ENCODE peak calls at places on chromosome 21, in nine cellular contexts. Z, N, Q, A, W, T, S, G and L are unnamed samples.
A peak's percentile ranks its signal among the peaks of the same experiment; 100 is the strongest.

GRCh38 chr21:35748683-35749314 is 311.5 kb downstream of the SETD4 start:
- DNase-seq in A (no peak), N (no peak), G (peak; percentile 51), Z (no peak), S (no peak), Q (peak; percentile 10), T (no peak), W (no peak), L (no peak)

GRCh38 chr21:34911360-34911759 is 137.7 kb downstream of the RUNX1 start:
- DNase-seq in G (peak; percentile 79), Q (no peak), N (no peak), Z (no peak), W (no peak), A (no peak), T (no peak), S (no peak), L (no peak)

GRCh38 chr21:34279285-34279684 is 84.5 kb upstream of the KCNE2 start:
- DNase-seq in Q (no peak), S (no peak), Z (no peak), W (no peak), A (no peak), T (no peak), N (no peak), G (no peak), L (no peak)

GRCh38 chr21:33799378-33800090 is 116.1 kb downstream of the ATP5PO start:
- DNase-seq in N (no peak), G (no peak), Z (no peak), W (no peak), Q (no peak), T (no peak), A (peak; percentile 41), S (no peak), L (no peak)

GRCh38 chr21:41234574-41234973 is 66.6 kb downstream of the BACE2 start:
- DNase-seq in S (no peak), N (no peak), W (no peak), A (no peak), G (no peak), Z (no peak), Q (no peak), T (no peak), L (no peak)

GRCh38 chr21:28427356-28428022 is 565.2 kb downstream of the LTN1 start:
- DNase-seq in W (no peak), N (no peak), A (no peak), S (no peak), Q (no peak), G (no peak), T (no peak), Z (no peak), L (no peak)

GRCh38 chr21:21188513-21189188 is 190.4 kb downstream of the NCAM2 start:
- DNase-seq in Q (no peak), A (no peak), W (no peak), Z (no peak), T (no peak), N (no peak), S (no peak), G (no peak), L (no peak)

GRCh38 chr21:36707763-36708511 is 9.0 kb downstream of the SIM2 start:
- DNase-seq in G (no peak), A (no peak), Z (no peak), S (no peak), N (peak; percentile 33), Q (no peak), W (no peak), T (no peak), L (no peak)

GRCh38 chr21:15534450-15534886 is 195.3 kb upstream of the USP25 start:
- DNase-seq in Q (no peak), T (no peak), Z (no peak), G (peak; percentile 66), N (no peak), W (no peak), S (no peak), A (no peak), L (no peak)

GRCh38 chr21:27580276-27580675 is 613.4 kb upstream of the ADAMTS5 start:
- DNase-seq in A (no peak), N (no peak), W (no peak), T (no peak), Q (no peak), G (no peak), Z (no peak), S (no peak), L (no peak)

GRCh38 chr21:19607983-19608668 is 1204.5 kb upstream of the TMPRSS15 start:
- DNase-seq in N (no peak), T (no peak), Q (no peak), S (no peak), G (no peak), A (no peak), W (peak; percentile 11), Z (no peak), L (no peak)

GRCh38 chr21:35738342-35738961 is 321.9 kb downstream of the SETD4 start:
- DNase-seq in T (peak; percentile 36), Z (no peak), W (peak; percentile 18), S (no peak), A (peak; percentile 16), G (peak; percentile 38), Q (no peak), N (no peak), L (no peak)

GRCh38 chr21:28742527-28742926 is 250.2 kb downstream of the LTN1 start:
- DNase-seq in Z (no peak), S (no peak), W (no peak), T (no peak), A (no peak), Q (no peak), N (no peak), G (no peak), L (no peak)

GRCh38 chr21:27721675-27722074 is 754.8 kb upstream of the ADAMTS5 start:
- DNase-seq in Q (no peak), T (no peak), N (no peak), Z (no peak), A (no peak), S (no peak), W (peak; percentile 30), G (no peak), L (no peak)

GRCh38 chr21:28943631-28944030 is 49.0 kb downstream of the LTN1 start:
- DNase-seq in T (no peak), G (no peak), Z (no peak), W (no peak), Q (no peak), S (no peak), A (no peak), N (no peak), L (no peak)

GRCh38 chr21:34888569-34889286 is 160.4 kb downstream of the RUNX1 start:
- DNase-seq in W (peak; percentile 97), A (peak; percentile 90), G (peak; percentile 95), Z (peak; percentile 33), S (peak; percentile 73), Q (peak; percentile 90), N (peak; percentile 87), T (peak; percentile 93), L (peak; percentile 86)

DNA sequence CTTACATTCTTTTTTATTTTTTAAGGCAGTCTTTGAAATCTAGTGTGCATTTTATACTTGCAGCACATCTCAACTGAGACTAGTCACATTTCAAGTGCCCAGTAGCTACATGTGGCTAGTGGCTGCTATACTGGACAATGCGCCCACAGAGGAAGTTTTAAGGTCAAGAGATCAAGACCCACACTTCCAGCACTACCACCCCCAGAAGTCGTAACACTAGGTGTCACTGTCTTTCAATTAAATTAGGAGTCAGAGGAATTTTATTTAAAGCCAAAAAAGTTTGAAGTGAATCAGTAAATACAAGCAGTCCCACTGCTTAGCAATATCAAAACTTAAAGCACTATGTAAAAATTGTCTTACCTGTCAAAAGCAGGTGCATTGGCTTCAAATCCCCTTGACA is 39.9 kb downstream of the SYNJ1 start:
- DNase-seq in N (peak; percentile 26), T (no peak), A (no peak), Z (no peak), W (no peak), Q (peak; percentile 17), G (peak; percentile 14), S (no peak), L (no peak)
- TF ChIP-seq CTCF in N (no peak), T (no peak), A (no peak), Z (no peak), W (no peak), Q (peak; percentile 10), G (no peak), S (no peak), L (no peak)

GRCh38 chr21:42381347-42381984 is 14.4 kb downstream of the TMPRSS3 start:
- DNase-seq in G (peak; percentile 70), S (no peak), W (peak; percentile 71), T (no peak), Q (peak; percentile 66), Z (no peak), N (no peak), A (no peak), L (peak; percentile 17)
- TF ChIP-seq CTCF in G (peak; percentile 98), S (peak; percentile 54), W (peak; percentile 60), T (no peak), Q (peak; percentile 59), Z (peak; percentile 44), N (peak; percentile 20), A (peak; percentile 37), L (peak; percentile 30)

DNA sequence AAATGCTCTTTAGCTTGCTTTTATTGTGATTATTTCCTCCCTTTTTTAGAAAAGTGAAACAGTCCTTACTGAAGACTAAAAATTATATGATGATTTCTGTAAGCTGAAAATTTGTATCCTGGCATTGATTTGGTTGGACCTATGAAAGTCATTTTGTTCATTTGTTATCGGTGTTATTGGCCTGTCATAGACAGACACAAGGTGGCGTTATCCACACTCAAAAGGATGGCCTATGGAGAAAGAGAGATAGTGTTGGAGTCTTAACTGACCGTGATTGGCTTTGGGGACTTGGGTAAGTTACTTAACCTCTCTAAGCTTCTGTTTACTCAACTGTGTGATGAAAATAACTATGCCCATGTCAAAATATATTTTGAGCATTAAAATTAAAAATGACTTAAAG is 203.6 kb upstream of the CHODL start:
- DNase-seq in T (no peak), S (no peak), N (no peak), W (peak; percentile 25), Z (no peak), G (peak; percentile 48), A (no peak), Q (peak; percentile 28), L (peak; percentile 29)
- TF ChIP-seq CTCF in T (no peak), S (peak; percentile 62), N (no peak), W (peak; percentile 53), Z (no peak), G (peak; percentile 62), A (peak; percentile 32), Q (peak; percentile 31), L (no peak)

GRCh38 chr21:45542667-45543370 is 579 bp upstream of the SLC19A1 start:
- DNase-seq in N (no peak), A (no peak), S (no peak), Q (no peak), G (no peak), W (no peak), T (peak; percentile 66), Z (no peak), L (peak; percentile 7)

GRCh38 chr21:45542242-45542666 is at the start of gene SLC19A1:
- DNase-seq in Z (peak; percentile 42), A (peak; percentile 80), G (peak; percentile 77), N (peak; percentile 97), W (peak; percentile 88), T (peak; percentile 83), Q (peak; percentile 82), S (peak; percentile 59), L (peak; percentile 78)

GRCh38 chr21:45539796-45540600 is 2.2 kb downstream of the SLC19A1 start:
- DNase-seq in Z (no peak), W (no peak), N (no peak), Q (no peak), A (no peak), S (no peak), T (peak; percentile 38), G (no peak), L (peak; percentile 2)

GRCh38 chr21:45540601-45540970 is 1.7 kb downstream of the SLC19A1 start:
- DNase-seq in N (no peak), W (no peak), Q (no peak), S (no peak), G (no peak), A (no peak), Z (no peak), T (no peak), L (peak; percentile 3)

GRCh38 chr21:45541221-45542039 is 810 bp downstream of the SLC19A1 start:
- DNase-seq in A (peak; percentile 83), W (peak; percentile 67), G (peak; percentile 85), S (no peak), N (peak; percentile 96), Z (peak; percentile 39), T (peak; percentile 84), Q (peak; percentile 86), L (peak; percentile 21)
- TF ChIP-seq CTCF in A (no peak), W (no peak), G (no peak), S (no peak), N (no peak), Z (no peak), T (no peak), Q (no peak), L (no peak)